ENCODE peak calls at places on chromosomes 12 and 14, in five cellular contexts. W is A172, J is GM13977, A is brain microvascular endothelial cell, F is EL. Z is an unnamed sample.

GRCh38 chr12:111227476-111228420 is 141.1 kb downstream of the PHETA1 start:
- DNase-seq in W (no peak), J (no peak), A (no peak), F (no peak), Z (peak)

GRCh38 chr12:121812320-121812871 is 8.6 kb downstream of the SETD1B start:
- DNase-seq in W (peak), J (peak), A (peak), F (peak), Z (peak)

GRCh38 chr12:32949815-32950214 is 53.2 kb upstream of the PKP2 start:
- DNase-seq in W (no peak), J (no peak), A (no peak), F (no peak), Z (no peak)

GRCh38 chr12:65891987-65892481 is 67.8 kb downstream of the HMGA2 start:
- DNase-seq in W (peak), J (no peak), A (peak), F (peak), Z (peak)

GRCh38 chr14:104697892-104698583 is 8.6 kb downstream of the INF2 start:
- DNase-seq in W (no peak), J (no peak), A (no peak), F (no peak), Z (no peak)

GRCh38 chr12:122471324-122472226 is 29.2 kb downstream of the ZCCHC8 start:
- DNase-seq in W (peak), J (peak), A (no peak), F (peak), Z (peak)

GRCh38 chr12:666766-667308 is 3.6 kb upstream of the NINJ2 start:
- DNase-seq in W (no peak), J (no peak), A (no peak), F (peak), Z (peak)

GRCh38 chr14:24179961-24180726 is 8.3 kb downstream of the REC8 start:
- DNase-seq in W (peak), J (no peak), A (peak), F (peak), Z (peak)

Z was measured in HT1080.